ENCODE peak calls at places on chromosomes 11 and 22, in ten cellular contexts. O is body of pancreas, J is coronary artery, X is cardiac fibroblast, I is spleen, R is sigmoid colon, A is dorsolateral prefrontal cortex, P is brain microvascular endothelial cell, E is right atrium auricular region, Z is IMR-90. T is an unnamed sample.

GRCh38 chr22:35022291-35022690 is 43.7 kb upstream of the ISX start:
- DNase-seq in O (no peak), J (no peak), X (no peak), I (no peak), R (no peak), A (no peak), P (no peak), E (no peak), Z (no peak), T (no peak)

GRCh38 chr11:66139817-66140216 is 69.7 kb downstream of the PACS1 start:
- DNase-seq in O (no peak), J (no peak), X (no peak), I (no peak), R (no peak), A (no peak), P (no peak), E (no peak), Z (no peak), T (no peak)

GRCh38 chr11:47408598-47409439 is 429 bp downstream of the SLC39A13 start:
- DNase-seq in O (peak; percentile 64), J (no peak), X (peak; percentile 88), I (peak; percentile 96), R (peak; percentile 85), A (no peak), P (peak; percentile 69), E (no peak), Z (peak; percentile 87), T (peak; percentile 92)

GRCh38 chr22:30305519-30305905 is 16.2 kb upstream of the CASTOR1 start:
- DNase-seq in O (peak; percentile 51), J (no peak), X (no peak), I (peak; percentile 91), R (peak; percentile 87), A (no peak), P (no peak), E (peak; percentile 89), Z (no peak), T (no peak)

GRCh38 chr11:43360361-43361032 is 1.8 kb downstream of the TTC17 start:
- DNase-seq in O (no peak), J (no peak), X (peak; percentile 42), I (no peak), R (no peak), A (no peak), P (no peak), E (no peak), Z (peak; percentile 42), T (peak; percentile 15)

GRCh38 chr11:117144477-117145392 is 648 bp downstream of the PAFAH1B2 start:
- DNase-seq in O (peak; percentile 80), J (peak; percentile 77), X (peak; percentile 78), I (peak; percentile 89), R (peak; percentile 82), A (no peak), P (peak; percentile 77), E (peak; percentile 78), Z (peak; percentile 86), T (peak; percentile 82)

GRCh38 chr11:94473177-94473799 is 20.4 kb downstream of the MRE11 start:
- DNase-seq in O (no peak), J (no peak), X (no peak), I (no peak), R (no peak), A (no peak), P (peak; percentile 11), E (no peak), Z (peak; percentile 10), T (no peak)

GRCh38 chr11:105108247-105108646 is 31.3 kb downstream of the CARD18 start:
- DNase-seq in O (no peak), J (no peak), X (no peak), I (no peak), R (no peak), A (no peak), P (no peak), E (no peak), Z (no peak), T (no peak)

GRCh38 chr11:129960216-129961214 is 42.1 kb downstream of the PRDM10 start:
- DNase-seq in O (no peak), J (no peak), X (peak; percentile 90), I (no peak), R (no peak), A (no peak), P (peak; percentile 93), E (no peak), Z (peak; percentile 96), T (peak; percentile 75)

GRCh38 chr11:61187505-61188130 is 15.7 kb upstream of the PGA3 start:
- DNase-seq in O (peak; percentile 71), J (no peak), X (peak; percentile 85), I (peak; percentile 82), R (peak; percentile 85), A (peak; percentile 53), P (peak; percentile 76), E (peak; percentile 85), Z (peak; percentile 77), T (peak; percentile 76)

GRCh38 chr11:124174001-124174400 is 9.1 kb upstream of the OR10D3 start:
- DNase-seq in O (no peak), J (no peak), X (peak; percentile 93), I (no peak), R (no peak), A (no peak), P (peak; percentile 52), E (no peak), Z (peak; percentile 64), T (peak; percentile 74)

GRCh38 chr11:63518548-63518947 is 12.7 kb downstream of the LGALS12 start:
- DNase-seq in O (no peak), J (no peak), X (peak; percentile 44), I (no peak), R (no peak), A (no peak), P (peak; percentile 75), E (no peak), Z (peak; percentile 66), T (no peak)

GRCh38 chr11:1772270-1773130 is 8.8 kb upstream of the CTSD start:
- DNase-seq in O (peak; percentile 50), J (peak; percentile 81), X (peak; percentile 90), I (peak; percentile 90), R (peak; percentile 81), A (no peak), P (peak; percentile 88), E (no peak), Z (peak; percentile 91), T (peak; percentile 91)

GRCh38 chr11:95565692-95566091 is 223.9 kb downstream of the FAM76B start:
- DNase-seq in O (no peak), J (no peak), X (no peak), I (no peak), R (no peak), A (no peak), P (no peak), E (no peak), Z (no peak), T (no peak)
- TF ChIP-seq CTCF in O (no peak), J (no peak), X (no peak), I (no peak), R (no peak), A (no peak), P (no peak), E (no peak), Z (no peak), T (no peak)

GRCh38 chr22:45575607-45576272 is 73.1 kb downstream of the FBLN1 start:
- DNase-seq in O (no peak), J (no peak), X (no peak), I (peak; percentile 48), R (no peak), A (no peak), P (no peak), E (no peak), Z (no peak), T (peak; percentile 51)

GRCh38 chr22:45576730-45577464 is 74.2 kb downstream of the FBLN1 start:
- DNase-seq in O (no peak), J (no peak), X (no peak), I (no peak), R (no peak), A (no peak), P (no peak), E (no peak), Z (no peak), T (no peak)

GRCh38 chr22:45574069-45574703 is 71.5 kb downstream of the FBLN1 start:
- DNase-seq in O (no peak), J (no peak), X (no peak), I (peak; percentile 51), R (no peak), A (no peak), P (no peak), E (no peak), Z (no peak), T (no peak)

GRCh38 chr22:45576273-45576625 is 73.6 kb downstream of the FBLN1 start:
- DNase-seq in O (no peak), J (no peak), X (no peak), I (no peak), R (no peak), A (no peak), P (no peak), E (no peak), Z (no peak), T (no peak)

GRCh38 chr22:45575173-45575572 is 72.5 kb downstream of the FBLN1 start:
- DNase-seq in O (no peak), J (no peak), X (no peak), I (no peak), R (no peak), A (no peak), P (no peak), E (no peak), Z (no peak), T (no peak)
- H3K4me3 ChIP-seq in O (no peak overlapping the region), J (no peak overlapping the region), X (no peak overlapping the region), I (no peak overlapping the region), R (no peak overlapping the region), A (no peak overlapping the region), P (no peak overlapping the region), E (no peak overlapping the region), Z (no peak overlapping the region), T (no peak overlapping the region)

GRCh38 chr11:3223932-3224729 is 5.5 kb upstream of the MRGPRG start:
- DNase-seq in O (peak; percentile 6), J (no peak), X (no peak), I (peak; percentile 64), R (no peak), A (no peak), P (no peak), E (no peak), Z (no peak), T (no peak)
- TF ChIP-seq CTCF in O (no peak), J (no peak), X (no peak), I (no peak), R (no peak), A (no peak), P (no peak), E (no peak), Z (no peak), T (no peak)

GRCh38 chr11:67260406-67260805 is 5.9 kb upstream of the GRK2 start:
- DNase-seq in O (no peak), J (no peak), X (no peak), I (no peak), R (peak; percentile 56), A (no peak), P (no peak), E (no peak), Z (no peak), T (no peak)

GRCh38 chr11:67261942-67262681 is 4.2 kb upstream of the GRK2 start:
- DNase-seq in O (peak; percentile 15), J (peak; percentile 73), X (no peak), I (no peak), R (peak; percentile 64), A (no peak), P (no peak), E (no peak), Z (no peak), T (no peak)

GRCh38 chr11:67264260-67264659 is 2.0 kb upstream of the GRK2 start:
- DNase-seq in O (no peak), J (no peak), X (no peak), I (no peak), R (peak; percentile 30), A (no peak), P (no peak), E (no peak), Z (no peak), T (no peak)

GRCh38 chr11:67262731-67263675 is 3.3 kb upstream of the GRK2 start:
- DNase-seq in O (peak; percentile 86), J (peak; percentile 86), X (peak; percentile 77), I (peak; percentile 93), R (peak; percentile 90), A (peak; percentile 66), P (peak; percentile 58), E (peak; percentile 83), Z (peak; percentile 76), T (peak; percentile 92)

GRCh38 chr11:67261635-67261941 is 4.7 kb upstream of the GRK2 start:
- DNase-seq in O (no peak), J (no peak), X (no peak), I (no peak), R (peak; percentile 67), A (no peak), P (no peak), E (no peak), Z (no peak), T (no peak)
- H3K4me3 ChIP-seq in O (no peak overlapping the region), J (peak overlapping the region; percentile 69), X (peak overlapping the region; percentile 45), I (peak overlapping the region; percentile 14), R (peak overlapping the region; percentile 39), A (peak overlapping the region; percentile 36), P (peak overlapping the region; percentile 46), E (peak overlapping the region; percentile 14), Z (peak overlapping the region; percentile 19), T (no peak overlapping the region)